ENCODE peak calls at places on chromosomes 5 and 9, in five cellular contexts. C is pancreas; K is CD8-positive, alpha-beta T cell; N is endodermal cell; I is vagina. T is an unnamed sample.

GRCh38 chr5:148776261-148776660 is 50.1 kb upstream of the ADRB2 start:
- DNase-seq in K (no peak), I (no peak), N (no peak), C (no peak), T (no peak)

GRCh38 chr9:137222190-137223077 is at the start of gene RNF208:
- DNase-seq in K (no peak), N (peak; percentile 82), I (no peak), C (peak; percentile 68), T (no peak)

GRCh38 chr5:169296456-169297220 is 4.3 kb downstream of the SLIT3 start:
- DNase-seq in K (no peak), N (no peak), C (no peak), I (no peak), T (peak; percentile 4)

GRCh38 chr5:87229780-87230179 is 37.9 kb upstream of the RASA1 start:
- DNase-seq in N (no peak), C (no peak), K (no peak), I (no peak), T (no peak)

GRCh38 chr5:134468921-134469400 is 56.5 kb upstream of the JADE2 start:
- DNase-seq in K (no peak), C (no peak), I (no peak), N (no peak), T (no peak)

GRCh38 chr9:72800326-72800994 is 152.4 kb downstream of the ALDH1A1 start:
- DNase-seq in I (no peak), N (no peak), C (no peak), K (no peak), T (no peak)

GRCh38 chr5:95821110-95822021 is 1.2 kb downstream of the GLRX start:
- DNase-seq in C (no peak), K (no peak), N (no peak), I (no peak), T (no peak)

GRCh38 chr5:122154910-122155309 is 25.6 kb downstream of the ZNF474 start:
- DNase-seq in N (no peak), K (no peak), C (no peak), I (no peak), T (no peak)

GRCh38 chr5:96572864-96573512 is 89.2 kb upstream of the CAST start:
- DNase-seq in I (no peak), K (no peak), C (no peak), N (no peak), T (no peak)

GRCh38 chr5:111968459-111968858 is 211.5 kb upstream of the NREP start:
- DNase-seq in N (no peak), C (no peak), I (no peak), K (no peak), T (no peak)

GRCh38 chr5:158522001-158522400 is 577.7 kb downstream of the EBF1 start:
- DNase-seq in N (no peak), C (no peak), K (no peak), I (no peak), T (no peak)

GRCh38 chr5:1383886-1384401 is 39.0 kb upstream of the CLPTM1L start:
- DNase-seq in N (no peak), K (no peak), C (no peak), I (no peak), T (no peak)

GRCh38 chr5:1381370-1382247 is 36.7 kb upstream of the CLPTM1L start:
- DNase-seq in N (no peak), I (no peak), C (no peak), K (no peak), T (no peak)

GRCh38 chr5:1382248-1382700 is 37.4 kb upstream of the CLPTM1L start:
- DNase-seq in N (no peak), I (no peak), C (no peak), K (no peak), T (no peak)

GRCh38 chr5:1384521-1384920 is 39.6 kb upstream of the CLPTM1L start:
- DNase-seq in I (no peak), N (no peak), K (no peak), C (no peak), T (no peak)

GRCh38 chr5:1383344-1383743 is 38.4 kb upstream of the CLPTM1L start:
- DNase-seq in I (no peak), C (no peak), K (no peak), N (no peak), T (no peak)
- H3K27me3 ChIP-seq in I (no peaks in the 10 kb centered on the region), C (no peaks in the 10 kb centered on the region), K (no peaks in the 10 kb centered on the region), N (peaks cover 63% of the 10 kb centered on the region), T (no peaks in the 10 kb centered on the region)

GRCh38 chr9:125541840-125542243 is 165.2 kb downstream of the MAPKAP1 start:
- DNase-seq in C (no peak), K (no peak), I (no peak), N (no peak), T (no peak)
- H3K4me1 ChIP-seq in C (peaks cover 31% of the 10 kb centered on the region), K (no peaks in the 10 kb centered on the region), I (peaks cover 65% of the 10 kb centered on the region), N (no peaks in the 10 kb centered on the region), T (peaks cover 8% of the 10 kb centered on the region)

GRCh38 chr5:151002681-151003502 is 17.5 kb upstream of the GPX3 start:
- DNase-seq in N (peak; percentile 77), I (no peak), K (no peak), C (no peak), T (no peak)
- H3K27ac ChIP-seq in N (no peak overlapping the region), I (peak overlapping the region; percentile 81), K (no peak overlapping the region), C (no peak overlapping the region), T (no peak overlapping the region)

GRCh38 chr9:125843646-125844045 is 96.5 kb downstream of the PBX3 start:
- DNase-seq in K (no peak), C (no peak), N (no peak), I (no peak), T (no peak)
- H3K27me3 ChIP-seq in K (no peaks in the 10 kb centered on the region), C (no peaks in the 10 kb centered on the region), N (no peaks in the 10 kb centered on the region), I (no peaks in the 10 kb centered on the region), T (no peaks in the 10 kb centered on the region)

GRCh38 chr9:91813261-91813795 is 136.7 kb downstream of the ROR2 start:
- DNase-seq in I (peak; percentile 79), C (no peak), K (no peak), N (no peak), T (no peak)
- H3K4me1 ChIP-seq in I (peaks cover 23% of the 10 kb centered on the region), C (no peaks in the 10 kb centered on the region), K (no peaks in the 10 kb centered on the region), N (peaks cover 32% of the 10 kb centered on the region), T (no peaks in the 10 kb centered on the region)

GRCh38 chr5:16776611-16777251 is 159.4 kb downstream of the MYO10 start:
- DNase-seq in C (peak; percentile 35), N (peak; percentile 85), K (no peak), I (no peak), T (peak; percentile 22)
- H3K27ac ChIP-seq in C (no peak overlapping the region), N (no peak overlapping the region), K (no peak overlapping the region), I (no peak overlapping the region), T (no peak overlapping the region)